ENCODE peak calls at places on chromosomes 5 and 9, in six cellular contexts. Y is MM.1S, U is suprapubic skin, J is cardiac muscle cell, D is endothelial cell of umbilical vein, N is body of pancreas. E is an unnamed sample.

GRCh38 chr9:95088421-95089161 is 228.9 kb downstream of the FANCC start:
- DNase-seq in Y (no peak), U (no peak), J (no peak), D (no peak), N (peak; percentile 15), E (no peak)

GRCh38 chr9:128034821-128035764 is 32.0 kb downstream of the NAIF1 start:
- DNase-seq in Y (peak; percentile 84), U (peak; percentile 88), J (peak; percentile 89), D (peak; percentile 84), N (peak; percentile 76), E (peak; percentile 73)

GRCh38 chr9:123327697-123328100 is 28.3 kb upstream of the CRB2 start:
- DNase-seq in Y (no peak), U (no peak), J (no peak), D (no peak), N (peak; percentile 84), E (peak; percentile 82)

GRCh38 chr5:174553556-174553955 is 170.8 kb upstream of the MSX2 start:
- DNase-seq in Y (no peak), U (no peak), J (no peak), D (no peak), N (no peak), E (no peak)

GRCh38 chr9:38649731-38650363 is 29.5 kb upstream of the ANKRD18A start:
- DNase-seq in Y (no peak), U (no peak), J (no peak), D (no peak), N (no peak), E (no peak)

GRCh38 chr9:93595461-93595860 is 19.1 kb downstream of the PHF2 start:
- DNase-seq in Y (no peak), U (peak; percentile 26), J (no peak), D (no peak), N (no peak), E (no peak)

GRCh38 chr9:127049581-127049980 is 72.9 kb downstream of the ANGPTL2 start:
- DNase-seq in Y (no peak), U (no peak), J (peak; percentile 29), D (no peak), N (no peak), E (no peak)

GRCh38 chr5:9284272-9284671 is 261.6 kb downstream of the SEMA5A start:
- DNase-seq in Y (no peak), U (no peak), J (no peak), D (no peak), N (no peak), E (no peak)

GRCh38 chr5:1702318-1702717 is 97.3 kb downstream of the MRPL36 start:
- DNase-seq in Y (no peak), U (no peak), J (no peak), D (no peak), N (peak; percentile 37), E (no peak)

GRCh38 chr5:148939676-148940075 is 113.3 kb downstream of the ADRB2 start:
- DNase-seq in Y (no peak), U (no peak), J (no peak), D (peak; percentile 38), N (no peak), E (no peak)

GRCh38 chr5:123916331-123917121 is 404.5 kb downstream of the CSNK1G3 start:
- DNase-seq in Y (no peak), U (no peak), J (peak; percentile 40), D (peak; percentile 44), N (no peak), E (no peak)

GRCh38 chr9:70043689-70044449 is at the start of gene MAMDC2:
- DNase-seq in Y (peak; percentile 33), U (peak; percentile 87), J (peak; percentile 46), D (peak; percentile 36), N (peak; percentile 44), E (peak; percentile 27)

GRCh38 chr5:177538876-177539275 is 15.5 kb downstream of the FAM193B start:
- DNase-seq in Y (no peak), U (no peak), J (no peak), D (no peak), N (no peak), E (no peak)

GRCh38 chr5:119328753-119329602 is 26.8 kb upstream of the TNFAIP8 start:
- DNase-seq in Y (no peak), U (no peak), J (peak; percentile 48), D (no peak), N (no peak), E (no peak)

GRCh38 chr5:177194278-177194677 is 60.7 kb downstream of the NSD1 start:
- DNase-seq in Y (no peak), U (no peak), J (peak; percentile 95), D (peak; percentile 79), N (no peak), E (no peak)

GRCh38 chr9:14346301-14346721 is 32.4 kb upstream of the NFIB start:
- DNase-seq in Y (no peak), U (no peak), J (peak; percentile 56), D (no peak), N (no peak), E (no peak)

GRCh38 chr5:129664336-129664937 is 83.5 kb upstream of the MINAR2 start:
- DNase-seq in Y (peak; percentile 53), U (no peak), J (peak; percentile 67), D (peak; percentile 80), N (peak; percentile 69), E (peak; percentile 60)

GRCh38 chr5:162068931-162069330 is 1.4 kb downstream of the GABRG2 start:
- DNase-seq in Y (no peak), U (no peak), J (no peak), D (no peak), N (no peak), E (no peak)

GRCh38 chr5:43156388-43156787 is 35.6 kb upstream of the NIM1K start:
- DNase-seq in Y (no peak), U (no peak), J (peak; percentile 50), D (no peak), N (no peak), E (no peak)

GRCh38 chr5:110108520-110108919 is 418.8 kb downstream of the MAN2A1 start:
- DNase-seq in Y (no peak), U (no peak), J (no peak), D (no peak), N (no peak), E (no peak)

GRCh38 chr5:151214614-151215545 is 9.0 kb downstream of the CCDC69 start:
- DNase-seq in Y (peak; percentile 72), U (peak; percentile 77), J (peak; percentile 46), D (no peak), N (no peak), E (no peak)

GRCh38 chr5:138466900-138467710 is 1.8 kb downstream of the EGR1 start:
- DNase-seq in Y (no peak), U (no peak), J (peak; percentile 60), D (peak; percentile 1), N (peak; percentile 52), E (peak; percentile 52)

GRCh38 chr5:131634666-131634995 is 398 bp downstream of the RAPGEF6 start:
- DNase-seq in Y (peak; percentile 59), U (peak; percentile 86), J (peak; percentile 48), D (no peak), N (peak; percentile 63), E (peak; percentile 54)

GRCh38 chr5:3534997-3535396 is 60.6 kb upstream of the IRX1 start:
- DNase-seq in Y (no peak), U (no peak), J (no peak), D (no peak), N (no peak), E (no peak)

GRCh38 chr9:132197315-132197714 is 35.5 kb downstream of the NTNG2 start:
- DNase-seq in Y (no peak), U (no peak), J (no peak), D (no peak), N (no peak), E (no peak)

DNA sequence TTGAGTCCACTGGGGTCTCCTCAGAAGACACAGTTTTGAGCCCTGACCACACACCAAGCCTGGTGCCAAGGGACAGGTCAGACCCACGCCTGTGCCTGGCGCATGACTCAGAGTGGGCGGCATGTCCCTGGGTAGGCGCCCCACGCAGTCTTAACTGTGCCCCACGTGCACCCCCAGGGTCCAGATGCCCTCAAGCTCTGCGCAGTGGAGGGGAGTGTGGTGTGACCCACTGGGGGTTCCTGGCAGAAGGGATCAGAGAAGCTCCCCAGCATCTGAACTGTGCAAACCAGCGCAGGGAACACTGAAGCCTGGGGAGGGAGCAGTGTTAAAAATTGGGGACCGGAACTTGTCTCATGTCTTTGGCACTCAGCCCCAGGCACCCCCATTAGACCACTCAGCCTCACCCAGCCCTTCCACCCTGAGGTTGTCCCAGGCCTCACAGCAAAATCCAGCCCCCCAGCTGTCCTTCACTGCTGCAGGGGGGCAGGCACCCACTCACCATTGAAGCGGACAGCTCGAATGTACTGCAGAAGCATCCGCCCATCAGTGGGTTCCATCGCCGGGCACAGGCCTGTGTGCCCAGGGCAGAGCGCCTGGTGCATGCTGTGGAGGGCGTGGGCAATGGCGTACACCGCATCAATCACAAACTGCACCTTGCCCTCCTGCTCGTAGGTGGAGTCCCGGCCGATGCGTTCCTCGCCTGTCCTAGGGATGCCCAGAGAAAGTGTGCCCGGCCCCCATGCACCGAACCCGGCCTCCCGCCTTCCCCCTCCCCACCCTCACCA is 6.5 kb downstream of the GRM6 start:
- DNase-seq in Y (no peak), U (no peak), J (no peak), D (no peak), N (no peak), E (no peak)
- H3K9me3 ChIP-seq in Y (no peaks in the 10 kb centered on the region), U (peaks cover 34% of the 10 kb centered on the region), J (no peaks in the 10 kb centered on the region), D (peaks cover 4% of the 10 kb centered on the region), N (peaks cover 45% of the 10 kb centered on the region), E (peaks cover 91% of the 10 kb centered on the region)

DNA sequence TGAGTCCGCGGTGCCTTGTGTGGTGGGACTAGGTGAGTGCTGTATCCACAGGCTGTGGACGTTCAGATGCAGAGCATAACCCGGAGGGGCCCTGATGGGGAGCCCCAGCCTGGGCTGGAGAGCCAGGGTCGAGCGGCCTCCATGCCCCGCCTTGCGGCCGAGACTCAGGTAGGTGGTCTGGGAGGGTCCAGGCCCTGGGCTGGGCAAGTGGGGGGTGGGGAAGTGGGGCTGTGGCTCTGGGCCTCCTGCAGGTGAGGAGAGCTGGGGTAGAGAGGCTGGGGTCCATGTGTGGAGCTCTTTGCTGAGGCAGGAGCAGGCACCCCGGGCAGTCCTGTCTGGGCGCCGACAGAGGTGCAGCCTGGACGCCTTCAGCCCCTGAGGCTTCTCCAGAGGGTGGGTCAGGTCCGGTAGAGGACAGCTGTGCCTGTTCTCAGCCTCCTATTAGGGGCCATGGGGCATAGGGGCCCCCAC is 241.1 kb downstream of the CACNA1B start:
- DNase-seq in Y (no peak), U (no peak), J (no peak), D (no peak), N (no peak), E (no peak)
- H3K9me3 ChIP-seq in Y (no peaks in the 10 kb centered on the region), U (no peaks in the 10 kb centered on the region), J (no peaks in the 10 kb centered on the region), D (peaks cover 3% of the 10 kb centered on the region), N (no peaks in the 10 kb centered on the region), E (no peaks in the 10 kb centered on the region)

GRCh38 chr5:103079796-103080195 is 40.1 kb downstream of the GIN1 start:
- DNase-seq in Y (no peak), U (no peak), J (no peak), D (no peak), N (no peak), E (no peak)
- H3K9me3 ChIP-seq in Y (no peaks in the 10 kb centered on the region), U (peaks cover 40% of the 10 kb centered on the region), J (no peaks in the 10 kb centered on the region), D (no peaks in the 10 kb centered on the region), N (peaks cover 34% of the 10 kb centered on the region), E (peaks cover 71% of the 10 kb centered on the region)

GRCh38 chr9:73529666-73530065 is 378.0 kb downstream of the ANXA1 start:
- DNase-seq in Y (no peak), U (no peak), J (no peak), D (no peak), N (no peak), E (no peak)

GRCh38 chr9:73531658-73532057 is 380.0 kb downstream of the ANXA1 start:
- DNase-seq in Y (peak; percentile 60), U (no peak), J (no peak), D (no peak), N (no peak), E (no peak)

GRCh38 chr9:73536403-73536802 is 384.7 kb downstream of the ANXA1 start:
- DNase-seq in Y (no peak), U (no peak), J (no peak), D (no peak), N (no peak), E (no peak)

GRCh38 chr9:73528922-73529321 is 377.3 kb downstream of the ANXA1 start:
- DNase-seq in Y (no peak), U (no peak), J (no peak), D (no peak), N (no peak), E (no peak)

GRCh38 chr9:73532985-73533384 is 381.3 kb downstream of the ANXA1 start:
- DNase-seq in Y (no peak), U (no peak), J (no peak), D (no peak), N (no peak), E (no peak)
- H3K9me3 ChIP-seq in Y (no peaks in the 10 kb centered on the region), U (no peaks in the 10 kb centered on the region), J (no peaks in the 10 kb centered on the region), D (no peaks in the 10 kb centered on the region), N (no peaks in the 10 kb centered on the region), E (no peaks in the 10 kb centered on the region)

E was measured in stomach.